ENCODE peak calls at places on chromosomes 6 and 20, in eight cellular contexts. T is H1, Z is transverse colon, G is ovary, U is HepG2, B is tibial nerve, K is A549, D is SK-N-SH. N is an unnamed sample. For H3K9me3, the result is how much of the 10 kb centered on the place peaks cover.

GRCh38 chr6:113530769-113531168 is 326.4 kb upstream of the MARCKS start:
- DNase-seq in D (no peak), B (no peak), T (no peak), K (peak), U (peak), G (no peak), Z (no peak), N (no peak)

GRCh38 chr6:35491558-35492541 is 5.0 kb downstream of the TEAD3 start:
- DNase-seq in Z (no peak), B (no peak), T (no peak), U (no peak), K (no peak), G (peak), D (peak), N (no peak)

GRCh38 chr6:24960991-24961475 is 25.3 kb upstream of the RIPOR2 start:
- DNase-seq in G (no peak), U (no peak), K (no peak), Z (peak), B (no peak), D (no peak), T (no peak), N (no peak)

GRCh38 chr20:57030611-57031600 is 235.5 kb downstream of the BMP7 start:
- DNase-seq in U (no peak), G (no peak), D (peak), B (no peak), Z (no peak), K (no peak), T (no peak), N (no peak)

GRCh38 chr6:115882771-115883170 is 177.9 kb downstream of the FRK start:
- DNase-seq in U (no peak), D (no peak), G (no peak), Z (no peak), T (no peak), K (no peak), B (no peak), N (no peak)

GRCh38 chr6:36246511-36247268 is 23.2 kb upstream of the PNPLA1 start:
- DNase-seq in T (no peak), B (no peak), G (no peak), K (no peak), U (no peak), D (no peak), Z (no peak), N (no peak)

GRCh38 chr6:42369568-42369967 is 82.2 kb downstream of the TRERF1 start:
- DNase-seq in Z (peak), U (no peak), K (peak), D (no peak), G (no peak), B (no peak), T (no peak), N (no peak)

GRCh38 chr6:170081556-170081955 is 209.3 kb downstream of the DLL1 start:
- DNase-seq in G (peak), T (no peak), Z (peak), B (no peak), D (no peak), U (no peak), K (no peak), N (no peak)

GRCh38 chr20:12762725-12763124 is 246.0 kb upstream of the SPTLC3 start:
- DNase-seq in T (no peak), U (no peak), B (no peak), G (no peak), D (peak), K (no peak), Z (no peak), N (no peak)

GRCh38 chr6:166046232-166046631 is 121.4 kb downstream of the TBXT start:
- DNase-seq in T (no peak), K (peak), D (no peak), G (no peak), B (no peak), U (no peak), Z (no peak), N (no peak)

GRCh38 chr6:16319813-16320532 is 81.6 kb downstream of the GMPR start:
- DNase-seq in G (peak), Z (peak), D (no peak), T (no peak), U (no peak), K (peak), B (no peak), N (peak)

GRCh38 chr6:154908723-154909122 is 86.4 kb upstream of the TIAM2 start:
- DNase-seq in U (no peak), K (no peak), Z (no peak), D (no peak), B (no peak), T (no peak), G (no peak), N (no peak)

GRCh38 chr20:26163890-26164289 is 467.2 kb upstream of the ZNF337 start:
- DNase-seq in B (no peak), K (peak), T (no peak), Z (no peak), G (no peak), D (no peak), U (no peak), N (no peak)

GRCh38 chr6:91634791-91635190 is 1047.9 kb upstream of the MAP3K7 start:
- DNase-seq in D (no peak), Z (no peak), G (no peak), T (no peak), B (no peak), U (no peak), K (no peak), N (no peak)

GRCh38 chr6:30882764-30883475 is 1.4 kb upstream of the DDR1 start:
- DNase-seq in K (peak), U (no peak), Z (peak), B (no peak), D (peak), G (peak), T (no peak), N (no peak)

GRCh38 chr6:138289739-138290138 is 71.4 kb upstream of the PBOV1 start:
- DNase-seq in G (no peak), D (peak), K (peak), T (no peak), B (no peak), U (peak), Z (no peak), N (no peak)

GRCh38 chr20:4867036-4867435 is 134.3 kb downstream of the SLC23A2 start:
- DNase-seq in B (no peak), Z (no peak), T (no peak), G (no peak), K (no peak), D (no peak), U (no peak), N (no peak)

GRCh38 chr6:30463651-30464618 is 25.4 kb upstream of the HLA-E start:
- DNase-seq in K (no peak), G (no peak), Z (peak), D (no peak), B (no peak), U (peak), T (no peak), N (no peak)

GRCh38 chr6:3881722-3882421 is 32.7 kb downstream of the FAM50B start:
- DNase-seq in D (no peak), T (no peak), K (no peak), G (no peak), U (no peak), Z (no peak), B (no peak), N (no peak)

GRCh38 chr20:45407783-45408645 is at the start of gene DBNDD2:
- DNase-seq in T (no peak), U (no peak), G (no peak), D (peak), K (no peak), B (no peak), Z (no peak), N (no peak)

GRCh38 chr6:11442495-11442894 is 95.1 kb upstream of the TMEM170B start:
- DNase-seq in K (no peak), Z (no peak), U (no peak), G (no peak), D (no peak), B (no peak), T (no peak), N (no peak)

GRCh38 chr20:45822863-45823262 is 4.2 kb downstream of the TNNC2 start:
- DNase-seq in G (no peak), U (no peak), D (no peak), Z (peak), T (no peak), K (no peak), B (no peak), N (no peak)

GRCh38 chr20:33672426-33673114 is 1.7 kb downstream of the NECAB3 start:
- DNase-seq in U (no peak), B (no peak), Z (no peak), K (no peak), G (peak), D (peak), T (no peak), N (peak)

GRCh38 chr6:16437095-16437494 is 198.7 kb downstream of the GMPR start:
- DNase-seq in Z (no peak), U (no peak), D (no peak), K (no peak), B (no peak), T (no peak), G (no peak), N (no peak)

GRCh38 chr20:32585011-32585518 is at the start of gene NOL4L:
- DNase-seq in D (peak), G (no peak), B (no peak), U (no peak), Z (no peak), K (no peak), T (no peak), N (no peak)

GRCh38 chr6:98308564-98308963 is 525.8 kb upstream of the POU3F2 start:
- DNase-seq in G (no peak), D (no peak), T (no peak), K (no peak), Z (no peak), B (no peak), U (no peak), N (no peak)

GRCh38 chr6:54802775-54803631 is 43.6 kb upstream of the FAM83B start:
- DNase-seq in K (no peak), Z (no peak), T (no peak), U (no peak), B (no peak), G (no peak), D (no peak), N (no peak)

GRCh38 chr6:77401231-77401630 is 62.1 kb downstream of the HTR1B start:
- DNase-seq in G (no peak), Z (no peak), B (no peak), U (no peak), D (no peak), K (no peak), T (no peak), N (no peak)

GRCh38 chr6:30491963-30492616 is 2.8 kb downstream of the HLA-E start:
- DNase-seq in Z (no peak), D (no peak), K (no peak), U (no peak), B (no peak), G (no peak), T (no peak), N (no peak)

DNA sequence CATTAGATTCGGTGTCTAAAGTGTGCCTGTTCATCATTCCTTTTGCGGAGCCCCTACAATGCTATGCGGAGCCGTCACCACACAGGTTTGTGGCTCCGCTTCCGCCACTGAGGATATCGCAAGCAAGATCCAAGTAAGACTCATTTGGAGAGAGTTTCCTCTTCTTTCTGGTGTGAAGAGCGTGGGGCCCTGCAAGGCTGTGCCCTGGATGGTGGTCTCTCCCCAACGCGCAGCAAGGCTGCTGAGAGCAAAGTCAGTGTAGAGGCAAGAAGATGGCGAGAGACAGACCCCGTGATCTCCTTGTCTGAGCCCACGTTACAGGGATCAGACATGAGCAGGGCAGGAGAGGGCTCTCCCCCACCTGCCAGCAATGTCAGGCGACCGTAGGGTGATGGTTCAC is 96.3 kb upstream of the AFDN start:
- DNase-seq in K (no peak), D (no peak), T (no peak), U (no peak), G (no peak), B (no peak), Z (no peak), N (no peak)
- H3K9me3 ChIP-seq in K (under half), D (under half), T (under half), U (under half), G (under half), B (under half), Z (under half), N (under half)

GRCh38 chr6:33212857-33213165 is 4.5 kb downstream of the RING1 start:
- DNase-seq in T (no peak), Z (no peak), B (no peak), U (no peak), K (no peak), G (no peak), D (no peak), N (no peak)
- TF ChIP-seq EP300 in T (no peak), Z (no peak), B (no peak), U (no peak), K (no peak), G (no peak), D (no peak), N (no peak)

DNA sequence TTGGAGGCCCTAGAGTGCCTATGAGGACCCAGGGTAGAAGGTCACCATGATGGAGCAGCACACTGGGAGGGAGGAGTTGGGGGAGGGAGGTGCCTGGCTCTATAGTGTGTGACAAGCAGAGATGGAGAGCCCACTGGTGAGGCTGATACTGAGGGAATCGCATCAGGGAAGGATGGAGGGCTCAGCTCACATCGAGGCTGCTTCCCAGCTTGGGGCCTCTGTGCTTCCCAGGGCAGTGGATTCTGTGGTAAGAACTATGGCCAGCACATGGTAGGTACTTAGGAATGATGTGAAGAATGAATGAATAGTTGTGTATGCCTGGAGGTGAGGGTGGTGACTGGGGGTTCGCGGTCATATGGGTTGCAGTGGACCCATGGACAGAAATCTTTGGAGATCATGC is 1.3 kb upstream of the EPB41L1 start:
- DNase-seq in Z (no peak), U (no peak), B (no peak), G (no peak), D (no peak), T (no peak), K (no peak), N (no peak)
- H3K9me3 ChIP-seq in Z (under half), U (under half), B (under half), G (under half), D (under half), T (under half), K (under half), N (under half)

DNA sequence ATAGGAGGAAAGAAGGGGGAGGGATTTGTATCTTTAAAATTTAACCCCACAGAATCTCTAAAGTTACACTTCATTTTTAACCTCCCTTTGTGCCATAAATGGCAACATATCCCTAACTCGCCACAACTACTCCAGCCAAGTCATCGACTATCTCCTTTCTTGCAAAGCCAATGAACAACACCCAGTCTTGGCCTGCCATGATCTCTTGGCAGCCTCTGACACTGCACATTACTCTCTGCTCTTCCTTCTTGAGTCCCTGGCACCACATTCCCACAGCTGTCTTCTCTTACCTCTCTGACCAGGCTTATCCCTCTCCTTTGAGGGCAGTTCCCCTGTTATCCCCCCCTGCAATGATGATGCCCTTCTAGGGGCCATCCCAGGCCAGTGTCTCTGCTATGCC is 42.5 kb downstream of the MBOAT1 start:
- DNase-seq in T (no peak), Z (no peak), G (no peak), K (no peak), B (no peak), D (no peak), U (no peak), N (no peak)
- TF ChIP-seq EP300 in T (no peak), Z (no peak), G (no peak), K (no peak), B (no peak), D (no peak), U (no peak), N (no peak)

GRCh38 chr20:29297411-29298270 is 1959.8 kb upstream of the DEFB115 start:
- DNase-seq in G (no peak), U (no peak), K (no peak), D (no peak), B (no peak), T (no peak), Z (no peak), N (peak)
- H3K9me3 ChIP-seq in G (under half), U (half or more), K (under half), D (under half), B (half or more), T (under half), Z (under half), N (under half)

DNA sequence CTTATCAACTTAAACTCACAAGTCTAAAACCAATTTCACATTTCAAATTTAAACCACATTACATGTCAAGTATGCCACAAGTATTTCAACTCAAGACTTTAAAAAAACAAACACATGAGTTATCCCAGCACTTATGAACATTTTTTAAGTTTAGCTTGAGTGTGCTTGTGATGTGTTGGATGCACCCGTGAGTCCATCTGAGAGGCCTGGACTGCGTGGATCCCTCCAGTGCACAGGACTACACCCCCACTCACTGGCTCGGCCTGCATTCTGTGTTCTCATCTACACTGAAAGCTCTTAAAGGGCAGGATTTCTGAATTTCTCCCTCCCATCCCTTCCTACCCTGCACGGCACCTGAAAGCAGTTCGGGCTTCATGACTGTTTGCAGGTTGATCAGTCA is 128.8 kb upstream of the CD93 start:
- DNase-seq in G (no peak), Z (no peak), U (no peak), D (no peak), K (no peak), B (no peak), T (no peak), N (no peak)
- TF ChIP-seq EP300 in G (no peak), Z (no peak), U (no peak), D (no peak), K (no peak), B (no peak), T (no peak), N (no peak)

GRCh38 chr6:66161546-66162108 is 454.6 kb upstream of the EYS start:
- DNase-seq in K (no peak), U (no peak), T (no peak), B (no peak), G (no peak), Z (no peak), D (no peak), N (no peak)
- H3K9me3 ChIP-seq in K (under half), U (half or more), T (under half), B (under half), G (under half), Z (under half), D (under half), N (under half)

GRCh38 chr6:38804368-38804767 is 89.3 kb downstream of the DNAH8 start:
- DNase-seq in G (no peak), K (no peak), T (no peak), B (no peak), U (no peak), D (no peak), Z (no peak), N (no peak)

GRCh38 chr6:38806271-38806670 is 91.2 kb downstream of the DNAH8 start:
- DNase-seq in U (no peak), G (no peak), K (no peak), B (no peak), T (no peak), D (no peak), Z (no peak), N (no peak)

GRCh38 chr6:38805127-38805655 is 90.1 kb downstream of the DNAH8 start:
- DNase-seq in D (no peak), T (no peak), G (no peak), Z (no peak), U (no peak), K (no peak), B (no peak), N (no peak)

GRCh38 chr6:38806833-38807232 is 91.7 kb downstream of the DNAH8 start:
- DNase-seq in U (no peak), G (no peak), T (no peak), Z (no peak), B (no peak), K (no peak), D (no peak), N (no peak)

GRCh38 chr6:38805682-38806081 is 90.6 kb downstream of the DNAH8 start:
- DNase-seq in G (no peak), K (no peak), D (no peak), Z (no peak), B (no peak), U (no peak), T (no peak), N (no peak)
- TF ChIP-seq EP300 in G (no peak), K (no peak), D (no peak), Z (no peak), B (no peak), U (no peak), T (no peak), N (no peak)

GRCh38 chr6:827431-827830 is 134.5 kb upstream of the EXOC2 start:
- DNase-seq in Z (no peak), T (no peak), G (no peak), B (no peak), D (no peak), U (no peak), K (no peak), N (no peak)

GRCh38 chr6:834879-835278 is 141.9 kb upstream of the EXOC2 start:
- DNase-seq in G (no peak), K (no peak), B (no peak), D (no peak), Z (no peak), U (no peak), T (no peak), N (no peak)

GRCh38 chr6:830667-831327 is 137.9 kb upstream of the EXOC2 start:
- DNase-seq in Z (no peak), G (no peak), T (no peak), K (no peak), U (no peak), B (no peak), D (no peak), N (no peak)

GRCh38 chr6:834190-834589 is 141.3 kb upstream of the EXOC2 start:
- DNase-seq in T (no peak), G (no peak), B (no peak), U (no peak), Z (no peak), K (no peak), D (no peak), N (no peak)

GRCh38 chr6:829646-830045 is 136.7 kb upstream of the EXOC2 start:
- DNase-seq in G (no peak), U (no peak), D (no peak), B (no peak), Z (no peak), K (no peak), T (no peak), N (no peak)
- H3K9me3 ChIP-seq in G (under half), U (under half), D (under half), B (under half), Z (under half), K (under half), T (under half), N (under half)